ENCODE peak calls at places on chromosomes 12 and 14, in seven cellular contexts. C is cardiac muscle cell, J is HCT116, V is upper lobe of right lung, D is endodermal cell, S is esophagus muscularis mucosa, W is endothelial cell of umbilical vein. I is an unnamed sample.

GRCh38 chr14:65412189-65412846 is at the start of gene FUT8:
- DNase-seq in C (peak), J (peak), V (peak), D (peak), S (peak), W (peak), I (peak)

GRCh38 chr12:34403706-34404376 is 381.5 kb downstream of the ALG10 start:
- DNase-seq in C (no peak), J (no peak), V (peak), D (no peak), S (peak), W (no peak), I (no peak)

GRCh38 chr14:71586131-71586893 is 345.9 kb upstream of the RGS6 start:
- DNase-seq in C (peak), J (no peak), V (no peak), D (no peak), S (no peak), W (no peak), I (no peak)

GRCh38 chr12:57237952-57238853 is 8.7 kb downstream of the SHMT2 start:
- DNase-seq in C (no peak), J (no peak), V (peak), D (peak), S (no peak), W (no peak), I (no peak)

GRCh38 chr12:100356646-100357223 is at the start of gene SLC17A8:
- DNase-seq in C (peak), J (no peak), V (no peak), D (peak), S (no peak), W (no peak), I (no peak)

GRCh38 chr12:19440916-19441315 is 1.6 kb downstream of the AEBP2 start:
- DNase-seq in C (no peak), J (no peak), V (no peak), D (no peak), S (no peak), W (no peak), I (no peak)

GRCh38 chr14:95998656-95999055 is 40.5 kb upstream of the C14orf132 start:
- DNase-seq in C (peak), J (peak), V (no peak), D (no peak), S (no peak), W (no peak), I (no peak)

GRCh38 chr14:34009956-34010355 is 59.1 kb upstream of the EGLN3 start:
- DNase-seq in C (no peak), J (no peak), V (no peak), D (no peak), S (no peak), W (no peak), I (no peak)

GRCh38 chr14:89330236-89331002 is 86.6 kb downstream of the FOXN3 start:
- DNase-seq in C (no peak), J (no peak), V (no peak), D (no peak), S (no peak), W (no peak), I (no peak)

GRCh38 chr14:30194769-30195168 is 267.1 kb upstream of the PRKD1 start:
- DNase-seq in C (no peak), J (no peak), V (no peak), D (no peak), S (no peak), W (no peak), I (no peak)

GRCh38 chr12:81558031-81558430 is 201.1 kb downstream of the PPFIA2 start:
- DNase-seq in C (no peak), J (no peak), V (no peak), D (no peak), S (no peak), W (no peak), I (no peak)

GRCh38 chr12:10365716-10366433 is 24.0 kb downstream of the KLRK1 start:
- DNase-seq in C (no peak), J (peak), V (no peak), D (peak), S (no peak), W (peak), I (no peak)

DNA sequence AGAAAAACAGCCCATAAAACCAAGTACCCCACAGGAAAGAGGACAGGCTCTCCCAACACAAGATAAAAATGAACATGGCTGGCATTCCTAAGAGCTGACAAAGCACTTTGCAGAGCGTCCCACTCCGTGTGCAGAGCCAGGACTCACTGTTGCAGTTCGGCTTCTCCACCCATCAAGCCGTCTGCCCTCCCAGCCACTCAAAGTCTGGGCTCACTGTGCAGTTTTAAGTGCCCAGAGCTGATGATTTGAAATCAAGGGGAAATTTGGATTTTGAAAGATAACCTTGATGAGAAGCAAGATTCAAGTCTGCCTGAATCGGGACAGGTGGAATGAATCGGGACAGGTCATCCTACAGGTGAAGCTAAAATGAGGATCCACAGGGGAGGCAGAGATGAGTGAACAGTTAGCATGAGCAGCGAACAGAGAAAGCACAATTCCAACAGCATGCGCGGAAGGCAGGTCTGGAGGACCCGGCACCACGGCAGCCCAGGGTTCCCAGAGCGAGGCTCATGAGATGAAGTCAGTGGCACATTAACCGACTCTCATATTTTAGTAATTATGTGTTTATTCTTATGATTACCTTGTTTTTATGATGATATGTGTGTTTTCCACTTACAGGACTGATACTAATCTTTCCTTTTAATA is 39.8 kb upstream of the GPR68 start:
- DNase-seq in C (peak), J (no peak), V (no peak), D (no peak), S (no peak), W (no peak), I (no peak)
- H3K27ac ChIP-seq in C (no peak), J (no peak), V (no peak), D (no peak), S (no peak), W (no peak), I (no peak)

GRCh38 chr12:67430708-67431335 is 161.7 kb downstream of the CAND1 start:
- DNase-seq in C (peak), J (no peak), V (no peak), D (no peak), S (no peak), W (no peak), I (no peak)
- H3K27ac ChIP-seq in C (no peak), J (no peak), V (no peak), D (no peak), S (peak), W (no peak), I (no peak)

GRCh38 chr12:51948066-51948465 is 3.4 kb upstream of the ACVR1B start:
- DNase-seq in C (no peak), J (no peak), V (no peak), D (peak), S (no peak), W (no peak), I (no peak)

GRCh38 chr12:51947597-51947996 is 3.9 kb upstream of the ACVR1B start:
- DNase-seq in C (no peak), J (no peak), V (no peak), D (no peak), S (no peak), W (no peak), I (no peak)

GRCh38 chr12:51950682-51951198 is 759 bp upstream of the ACVR1B start:
- DNase-seq in C (no peak), J (no peak), V (no peak), D (no peak), S (no peak), W (no peak), I (no peak)

GRCh38 chr12:51951199-51951842 is at the start of gene ACVR1B:
- DNase-seq in C (peak), J (peak), V (peak), D (peak), S (peak), W (peak), I (no peak)

DNA sequence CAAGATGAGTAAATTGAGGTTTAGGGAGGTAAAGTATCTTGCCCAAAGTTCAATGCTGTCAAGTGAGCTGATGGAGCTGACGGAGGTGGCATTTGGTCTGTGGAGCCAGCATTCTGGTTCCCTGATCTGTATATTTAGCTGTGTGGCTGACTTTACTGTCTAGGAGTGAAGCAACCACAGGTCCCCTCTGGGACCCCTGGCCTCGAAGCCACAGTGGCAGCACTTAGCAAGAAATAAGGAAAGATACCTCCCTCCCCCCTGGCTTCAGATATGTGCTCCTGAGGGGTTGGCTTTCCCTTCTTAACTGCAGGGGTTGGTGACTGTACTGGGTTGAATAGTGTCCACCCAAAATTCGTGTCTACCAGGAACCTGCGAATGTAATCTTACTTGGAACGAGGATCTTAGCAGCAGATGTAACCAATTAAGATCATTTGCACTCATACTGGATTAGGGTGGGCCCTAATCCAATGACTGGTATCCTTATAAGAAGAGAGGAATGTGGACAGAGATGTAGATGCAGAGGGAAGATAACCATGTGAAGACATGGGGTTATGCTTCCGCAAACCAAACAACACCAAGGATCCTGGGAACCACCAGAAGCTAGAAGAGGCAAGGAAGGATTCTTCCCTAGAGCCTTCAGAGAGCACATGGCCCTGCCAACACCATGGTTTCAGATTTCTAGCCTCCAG is 2.0 kb upstream of the ACVR1B start:
- DNase-seq in C (no peak), J (no peak), V (no peak), D (peak), S (no peak), W (no peak), I (no peak)
- H3K27ac ChIP-seq in C (no peak), J (no peak), V (no peak), D (no peak), S (no peak), W (no peak), I (no peak)

GRCh38 chr14:104295681-104296387 is 157.4 kb downstream of the KIF26A start:
- DNase-seq in C (no peak), J (no peak), V (peak), D (peak), S (no peak), W (no peak), I (no peak)

GRCh38 chr14:104293231-104293841 is 154.9 kb downstream of the KIF26A start:
- DNase-seq in C (no peak), J (no peak), V (peak), D (peak), S (no peak), W (no peak), I (no peak)

GRCh38 chr14:104293851-104294627 is 155.7 kb downstream of the KIF26A start:
- DNase-seq in C (no peak), J (no peak), V (peak), D (peak), S (no peak), W (no peak), I (no peak)

GRCh38 chr14:104294983-104295680 is 156.7 kb downstream of the KIF26A start:
- DNase-seq in C (no peak), J (no peak), V (peak), D (peak), S (no peak), W (no peak), I (no peak)

DNA sequence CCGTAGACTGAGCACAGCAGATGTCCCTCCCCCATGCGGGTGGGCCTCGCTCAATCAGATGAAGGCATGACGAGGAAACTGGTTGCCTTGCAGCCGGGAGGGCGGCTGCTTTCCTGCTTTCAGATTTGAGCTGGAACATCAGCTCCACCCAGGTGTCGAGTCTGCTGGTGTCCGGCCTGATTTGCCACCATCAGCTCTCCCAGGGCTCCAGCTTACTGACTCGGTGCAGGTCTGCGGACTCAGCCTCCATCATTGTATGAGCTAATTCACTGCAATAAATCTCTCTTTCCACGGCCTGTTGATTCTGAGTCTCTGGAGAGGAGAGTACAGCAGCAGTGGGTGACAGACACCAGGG is 156.2 kb downstream of the KIF26A start:
- DNase-seq in C (no peak), J (no peak), V (peak), D (no peak), S (no peak), W (no peak), I (no peak)
- H3K27ac ChIP-seq in C (no peak), J (no peak), V (no peak), D (no peak), S (no peak), W (no peak), I (no peak)

GRCh38 chr12:83506841-83507240 is 820.1 kb downstream of the TMTC2 start:
- DNase-seq in C (no peak), J (no peak), V (no peak), D (no peak), S (no peak), W (no peak), I (no peak)
- H3K27ac ChIP-seq in C (no peak), J (no peak), V (no peak), D (no peak), S (no peak), W (no peak), I (no peak)